ENCODE peak calls at places on chromosome 15, in six cellular contexts. P, Z, W, R, B and A are unnamed samples.

GRCh38 chr15:73899197-73900128 is 26.1 kb downstream of the TBC1D21 start:
- DNase-seq in R (no peak), P (no peak), W (peak; percentile 43), B (peak; percentile 55), Z (no peak), A (no peak)

GRCh38 chr15:71677766-71678165 is 132.6 kb upstream of the NR2E3 start:
- DNase-seq in R (no peak), P (no peak), Z (no peak), W (no peak), B (no peak), A (no peak)

GRCh38 chr15:101504866-101505609 is 15.5 kb upstream of the PCSK6 start:
- DNase-seq in B (no peak), R (no peak), Z (no peak), P (no peak), W (no peak), A (no peak)

GRCh38 chr15:71385026-71385425 is 269.8 kb downstream of the THSD4 start:
- DNase-seq in P (no peak), Z (no peak), W (no peak), R (no peak), B (no peak), A (no peak)

GRCh38 chr15:59339252-59339672 is 33.4 kb downstream of the MYO1E start:
- DNase-seq in W (no peak), P (no peak), R (no peak), B (peak; percentile 52), Z (no peak), A (no peak)

GRCh38 chr15:82095803-82096202 is 50.0 kb upstream of the MEX3B start:
- DNase-seq in B (no peak), Z (no peak), P (no peak), R (no peak), W (no peak), A (no peak)

GRCh38 chr15:51366071-51366470 is 24.6 kb downstream of the GLDN start:
- DNase-seq in W (no peak), R (no peak), B (no peak), P (no peak), Z (no peak), A (no peak)

GRCh38 chr15:73781038-73781925 is 28.1 kb upstream of the INSYN1 start:
- DNase-seq in P (no peak), B (no peak), R (no peak), W (no peak), Z (peak; percentile 43), A (no peak)

GRCh38 chr15:39409876-39410505 is 170.9 kb upstream of the THBS1 start:
- DNase-seq in B (no peak), Z (no peak), W (no peak), P (no peak), R (no peak), A (no peak)

GRCh38 chr15:82047493-82048446 is 2.0 kb upstream of the MEX3B start:
- DNase-seq in W (peak; percentile 89), Z (no peak), R (no peak), B (peak; percentile 38), P (no peak), A (peak; percentile 8)

GRCh38 chr15:95247068-95247984 is 1016.0 kb downstream of the MCTP2 start:
- DNase-seq in W (no peak), P (no peak), B (peak; percentile 95), Z (no peak), R (no peak), A (peak; percentile 86)

GRCh38 chr15:72616491-72617210 is 37.8 kb upstream of the GOLGA6B start:
- DNase-seq in R (no peak), Z (no peak), W (no peak), P (no peak), B (no peak), A (no peak)